ENCODE peak calls at places on chromosomes 5 and 9, in seven cellular contexts. R, E, S, W, B, P and L are unnamed samples.
A peak's percentile ranks its signal among the peaks of the same experiment; 100 is the strongest.

GRCh38 chr5:173453167-173453566 is 125.0 kb upstream of the STC2 start:
- DNase-seq in R (peak; percentile 61), E (peak; percentile 42), S (no peak), W (no peak), B (no peak), P (no peak), L (no peak)

GRCh38 chr9:123132696-123133095 is 99.2 kb downstream of the GPR21 start:
- DNase-seq in R (no peak), E (no peak), S (no peak), W (no peak), B (no peak), P (no peak), L (no peak)

GRCh38 chr5:30894811-30895210 is 298.7 kb upstream of the CDH6 start:
- DNase-seq in R (peak; percentile 89), E (peak; percentile 41), S (no peak), W (no peak), B (no peak), P (no peak), L (no peak)

GRCh38 chr5:105619725-105620124 is 2051.0 kb downstream of the EFNA5 start:
- DNase-seq in R (no peak), E (no peak), S (no peak), W (no peak), B (no peak), P (no peak), L (no peak)

GRCh38 chr5:89190515-89191265 is 307.7 kb upstream of the MEF2C start:
- DNase-seq in R (no peak), E (no peak), S (no peak), W (no peak), B (no peak), P (no peak), L (no peak)

GRCh38 chr5:132261881-132262845 is 4.7 kb downstream of the PDLIM4 start:
- DNase-seq in R (no peak), E (no peak), S (no peak), W (peak; percentile 4), B (no peak), P (no peak), L (no peak)

GRCh38 chr5:1182633-1183423 is 18.6 kb upstream of the SLC6A19 start:
- DNase-seq in R (no peak), E (no peak), S (no peak), W (peak; percentile 58), B (peak; percentile 40), P (no peak), L (no peak)

GRCh38 chr9:23088932-23089364 is 642.3 kb downstream of the DMRTA1 start:
- DNase-seq in R (no peak), E (peak; percentile 52), S (no peak), W (no peak), B (no peak), P (no peak), L (no peak)

GRCh38 chr9:71218774-71219173 is 97.4 kb upstream of the TRPM3 start:
- DNase-seq in R (no peak), E (no peak), S (no peak), W (no peak), B (no peak), P (no peak), L (no peak)

GRCh38 chr9:95004452-95005275 is 278.2 kb downstream of the AOPEP start:
- DNase-seq in R (no peak), E (peak; percentile 36), S (peak; percentile 59), W (peak; percentile 76), B (peak; percentile 47), P (no peak), L (peak; percentile 85)

GRCh38 chr9:94800424-94801117 is 74.1 kb downstream of the AOPEP start:
- DNase-seq in R (peak; percentile 31), E (no peak), S (no peak), W (no peak), B (no peak), P (no peak), L (no peak)

GRCh38 chr9:70053864-70054263 is 10.2 kb downstream of the MAMDC2 start:
- DNase-seq in R (no peak), E (peak; percentile 86), S (no peak), W (no peak), B (no peak), P (no peak), L (no peak)

GRCh38 chr5:16857635-16858034 is 78.5 kb downstream of the MYO10 start:
- DNase-seq in R (no peak), E (peak; percentile 68), S (no peak), W (no peak), B (no peak), P (no peak), L (no peak)

GRCh38 chr9:79616013-79616412 is 44.2 kb downstream of the TLE4 start:
- DNase-seq in R (peak; percentile 49), E (no peak), S (no peak), W (no peak), B (no peak), P (no peak), L (no peak)

GRCh38 chr5:137039939-137040515 is 459.1 kb downstream of the SPOCK1 start:
- DNase-seq in R (no peak), E (no peak), S (no peak), W (no peak), B (no peak), P (no peak), L (no peak)

GRCh38 chr5:173823721-173824567 is 64.2 kb upstream of the CPEB4 start:
- DNase-seq in R (peak; percentile 85), E (peak; percentile 98), S (no peak), W (peak; percentile 52), B (no peak), P (no peak), L (no peak)

GRCh38 chr5:138517437-138517836 is 25.6 kb downstream of the ETF1 start:
- DNase-seq in R (no peak), E (no peak), S (no peak), W (no peak), B (no peak), P (no peak), L (no peak)

GRCh38 chr9:136646827-136647711 is 15.6 kb upstream of the EGFL7 start:
- DNase-seq in R (no peak), E (no peak), S (no peak), W (no peak), B (no peak), P (no peak), L (no peak)

GRCh38 chr9:114303977-114304376 is 18.9 kb upstream of the ORM1 start:
- DNase-seq in R (no peak), E (no peak), S (no peak), W (peak; percentile 1), B (no peak), P (no peak), L (peak; percentile 22)

GRCh38 chr5:37771731-37772130 is 68.1 kb downstream of the GDNF start:
- DNase-seq in R (peak; percentile 98), E (peak; percentile 94), S (no peak), W (no peak), B (no peak), P (no peak), L (no peak)

GRCh38 chr5:167970002-167970401 is 321.4 kb upstream of the WWC1 start:
- DNase-seq in R (peak; percentile 26), E (no peak), S (no peak), W (no peak), B (no peak), P (no peak), L (no peak)

GRCh38 chr5:146369691-146370090 is 31.1 kb downstream of the POU4F3 start:
- DNase-seq in R (peak; percentile 53), E (peak; percentile 53), S (no peak), W (no peak), B (no peak), P (no peak), L (no peak)

GRCh38 chr9:126682928-126683697 is 69.4 kb downstream of the LMX1B start:
- DNase-seq in R (no peak), E (no peak), S (no peak), W (no peak), B (no peak), P (no peak), L (no peak)

GRCh38 chr9:121779381-121780117 is 128.1 kb downstream of the DAB2IP start:
- DNase-seq in R (no peak), E (no peak), S (no peak), W (peak; percentile 11), B (no peak), P (no peak), L (no peak)

DNA sequence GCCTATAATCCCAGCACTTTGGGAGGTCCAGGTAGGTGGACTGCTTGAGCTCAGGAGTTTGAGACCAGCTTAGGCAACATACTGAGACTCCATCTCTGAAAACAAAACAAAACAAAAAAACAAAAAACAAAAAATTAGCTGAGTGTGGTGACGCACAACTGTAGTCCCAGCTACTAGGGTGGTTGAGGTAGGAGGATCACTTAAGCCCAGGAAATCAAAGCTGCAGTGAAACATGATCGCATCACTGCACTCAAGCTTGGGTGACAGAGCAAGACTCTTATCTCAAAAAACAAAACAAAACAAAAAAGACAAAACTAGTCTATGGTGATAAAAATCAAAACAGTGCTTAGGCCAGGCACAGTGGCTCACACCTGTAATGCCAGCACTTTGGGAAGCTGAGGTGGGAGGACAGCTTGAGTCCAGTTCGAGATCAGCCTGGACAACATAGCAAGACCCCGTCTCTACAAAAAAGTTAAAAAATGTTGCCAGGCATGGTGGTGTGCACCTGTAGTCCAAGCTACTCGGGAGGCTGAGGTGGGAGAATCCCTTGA is 28.8 kb downstream of the FBXO10 start:
- DNase-seq in R (no peak), E (no peak), S (no peak), W (no peak), B (no peak), P (no peak), L (no peak)
- H3K36me3 ChIP-seq in R (no peaks in the 10 kb centered on the region), E (no peaks in the 10 kb centered on the region), S (no peaks in the 10 kb centered on the region), W (no peaks in the 10 kb centered on the region), B (no peaks in the 10 kb centered on the region), P (no peaks in the 10 kb centered on the region), L (no peaks in the 10 kb centered on the region)

DNA sequence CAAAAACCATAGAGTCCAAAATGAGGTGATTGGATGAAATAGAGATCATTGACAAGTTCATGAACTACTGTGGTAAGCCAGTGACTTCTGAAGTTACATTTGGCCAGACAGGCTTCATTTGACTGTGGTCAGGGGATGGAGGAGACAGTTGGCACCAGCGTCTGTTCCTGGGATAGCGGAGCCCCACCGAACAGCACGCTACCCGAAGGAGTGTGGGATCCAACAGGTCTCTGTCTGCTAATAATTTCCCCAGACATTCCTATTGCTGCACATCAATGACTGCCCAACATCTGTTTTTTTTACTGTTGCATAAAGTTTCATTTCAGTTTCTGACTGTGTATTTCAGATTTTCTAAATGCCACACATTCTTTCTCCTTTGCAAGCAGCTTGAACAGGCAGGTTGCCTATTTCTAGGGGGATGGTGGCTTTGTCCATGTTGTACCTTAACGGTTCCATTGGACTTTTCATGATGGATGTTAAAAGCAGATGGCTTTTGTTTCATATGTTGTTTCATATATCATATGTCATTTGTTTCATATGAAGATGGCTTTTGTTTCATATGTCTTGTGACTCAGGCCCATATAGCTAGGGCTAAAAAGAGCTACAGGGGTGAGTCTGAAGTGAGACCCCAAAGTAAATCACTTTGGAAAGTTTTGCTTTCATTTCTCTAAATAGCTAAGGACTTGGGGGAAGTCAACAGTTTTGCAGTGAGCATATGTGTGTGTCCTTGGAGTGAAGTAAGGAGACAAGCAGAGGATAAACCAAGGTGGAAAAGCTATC is 180.7 kb downstream of the GOLPH3 start:
- DNase-seq in R (peak; percentile 50), E (no peak), S (no peak), W (no peak), B (no peak), P (no peak), L (no peak)
- H3K27me3 ChIP-seq in R (peaks cover 3% of the 10 kb centered on the region), E (no peaks in the 10 kb centered on the region), S (no peaks in the 10 kb centered on the region), W (no peaks in the 10 kb centered on the region), B (no peaks in the 10 kb centered on the region), P (no peaks in the 10 kb centered on the region), L (no peaks in the 10 kb centered on the region)

GRCh38 chr5:150757087-150757649 is 1.6 kb downstream of the DCTN4 start:
- DNase-seq in R (no peak), E (no peak), S (no peak), W (no peak), B (no peak), P (no peak), L (no peak)
- H3K4me1 ChIP-seq in R (peaks cover 4% of the 10 kb centered on the region), E (peaks cover 23% of the 10 kb centered on the region), S (peaks cover 11% of the 10 kb centered on the region), W (peaks cover 8% of the 10 kb centered on the region), B (peaks cover 3% of the 10 kb centered on the region), P (peaks cover 43% of the 10 kb centered on the region), L (peaks cover 27% of the 10 kb centered on the region)

GRCh38 chr9:35723908-35724307 is 8.1 kb downstream of the TLN1 start:
- DNase-seq in R (no peak), E (no peak), S (no peak), W (no peak), B (peak; percentile 38), P (no peak), L (no peak)
- H3K36me3 ChIP-seq in R (peaks cover 62% of the 10 kb centered on the region), E (peaks cover 23% of the 10 kb centered on the region), S (no peaks in the 10 kb centered on the region), W (peaks cover 4% of the 10 kb centered on the region), B (peaks cover 18% of the 10 kb centered on the region), P (peaks cover 87% of the 10 kb centered on the region), L (peaks cover 75% of the 10 kb centered on the region)